ENCODE peak calls at places on chromosomes 16 and 17, in six cellular contexts. S is OCI-LY7, O is PC-9, Z is breast epithelium, Q is fibroblast of lung, D is mesendoderm. H is an unnamed sample.

GRCh38 chr17:43662432-43663141 is 865 bp upstream of the MEOX1 start:
- DNase-seq in Z (no peak), D (no peak), Q (no peak), S (no peak), O (no peak), H (no peak)

GRCh38 chr17:66373944-66374817 is 71.8 kb downstream of the PRKCA start:
- DNase-seq in Q (peak; percentile 19), D (peak; percentile 58), Z (no peak), O (no peak), S (no peak), H (no peak)

GRCh38 chr16:3158014-3158497 is 23.2 kb downstream of the ZNF213 start:
- DNase-seq in S (no peak), D (peak; percentile 36), Q (no peak), O (no peak), Z (no peak), H (no peak)

GRCh38 chr17:33019161-33019560 is 27.5 kb downstream of the SPACA3 start:
- DNase-seq in Z (no peak), D (no peak), Q (no peak), S (no peak), O (no peak), H (no peak)

GRCh38 chr17:38602862-38603785 is 2.6 kb downstream of the SRCIN1 start:
- DNase-seq in Q (no peak), O (no peak), Z (no peak), D (peak; percentile 64), S (no peak), H (no peak)

GRCh38 chr17:73072254-73072962 is 20.1 kb downstream of the SLC39A11 start:
- DNase-seq in Z (peak; percentile 14), D (no peak), S (no peak), O (no peak), Q (no peak), H (no peak)

GRCh38 chr16:15735610-15736009 is 85.6 kb downstream of the NDE1 start:
- DNase-seq in Q (no peak), D (no peak), O (no peak), Z (no peak), S (no peak), H (no peak)

GRCh38 chr16:87854053-87854906 is 15.0 kb downstream of the SLC7A5 start:
- DNase-seq in O (peak; percentile 88), S (no peak), Q (no peak), Z (no peak), D (no peak), H (no peak)

GRCh38 chr16:86158688-86159360 is 259.9 kb downstream of the IRF8 start:
- DNase-seq in Z (no peak), O (no peak), Q (peak; percentile 26), D (peak; percentile 36), S (peak; percentile 40), H (no peak)

GRCh38 chr16:83959621-83960434 is 6.8 kb downstream of the OSGIN1 start:
- DNase-seq in O (no peak), Z (no peak), S (no peak), D (no peak), Q (no peak), H (no peak)
- H3K36me3 ChIP-seq in O (peaks cover 6% of the 10 kb centered on the region), Z (no peaks in the 10 kb centered on the region), S (no peaks in the 10 kb centered on the region), D (no peaks in the 10 kb centered on the region), Q (peaks cover 10% of the 10 kb centered on the region), H (peaks cover 1% of the 10 kb centered on the region)

DNA sequence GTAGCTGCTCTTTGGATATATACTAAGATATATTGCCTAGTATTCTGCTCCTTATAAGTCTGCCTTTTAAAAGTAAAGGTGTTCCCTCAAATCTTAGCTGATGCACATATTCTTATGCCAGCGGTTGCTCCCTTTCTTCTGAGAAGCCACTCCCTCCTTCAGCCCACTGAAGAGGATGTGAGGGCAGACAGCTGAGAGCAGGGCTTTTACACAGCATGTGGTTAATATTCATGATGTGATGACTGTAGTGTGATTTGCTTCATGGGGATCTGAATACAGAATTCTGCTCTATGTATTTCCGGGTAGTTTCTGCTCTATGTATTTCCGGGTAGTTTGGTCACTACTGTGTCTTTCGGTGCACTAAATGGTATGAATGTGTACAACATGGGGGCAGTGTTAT is 182.5 kb downstream of the PHKB start:
- DNase-seq in Z (no peak), S (no peak), D (peak; percentile 5), O (no peak), Q (no peak), H (no peak)
- H3K4me3 ChIP-seq in Z (no peak overlapping the region), S (no peak overlapping the region), D (no peak overlapping the region), O (no peak overlapping the region), Q (no peak overlapping the region), H (no peak overlapping the region)

GRCh38 chr17:49595980-49596379 is 20.3 kb downstream of the NXPH3 start:
- DNase-seq in Q (no peak), O (no peak), D (no peak), S (no peak), Z (no peak), H (no peak)
- H3K36me3 ChIP-seq in Q (peaks cover 2% of the 10 kb centered on the region), O (peaks cover 5% of the 10 kb centered on the region), D (no peaks in the 10 kb centered on the region), S (peaks cover 60% of the 10 kb centered on the region), Z (peaks cover 8% of the 10 kb centered on the region), H (no peaks in the 10 kb centered on the region)

DNA sequence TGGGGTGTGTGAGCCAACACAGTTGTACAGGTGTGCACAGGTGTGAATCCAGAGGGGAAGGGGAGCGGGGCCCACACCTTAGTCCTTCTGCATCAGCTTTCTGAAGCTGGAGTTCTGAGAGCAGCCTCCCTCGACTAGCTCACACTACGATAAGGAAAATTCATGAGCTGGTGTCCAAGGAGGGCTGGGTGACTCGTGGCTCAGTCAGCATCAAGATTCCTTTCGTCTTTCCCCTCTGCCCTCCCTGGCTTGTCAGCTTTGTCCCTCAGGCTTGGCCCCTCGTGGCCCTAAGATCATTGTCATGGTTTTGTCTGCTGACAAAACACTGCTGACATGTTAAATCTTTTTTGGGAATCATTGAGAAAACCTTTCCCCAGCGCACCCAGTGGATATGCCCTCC is 47.5 kb downstream of the OR1D5 start:
- DNase-seq in D (peak; percentile 15), O (no peak), S (no peak), Q (no peak), Z (no peak), H (no peak)
- H3K4me3 ChIP-seq in D (no peak overlapping the region), O (no peak overlapping the region), S (no peak overlapping the region), Q (no peak overlapping the region), Z (no peak overlapping the region), H (no peak overlapping the region)

DNA sequence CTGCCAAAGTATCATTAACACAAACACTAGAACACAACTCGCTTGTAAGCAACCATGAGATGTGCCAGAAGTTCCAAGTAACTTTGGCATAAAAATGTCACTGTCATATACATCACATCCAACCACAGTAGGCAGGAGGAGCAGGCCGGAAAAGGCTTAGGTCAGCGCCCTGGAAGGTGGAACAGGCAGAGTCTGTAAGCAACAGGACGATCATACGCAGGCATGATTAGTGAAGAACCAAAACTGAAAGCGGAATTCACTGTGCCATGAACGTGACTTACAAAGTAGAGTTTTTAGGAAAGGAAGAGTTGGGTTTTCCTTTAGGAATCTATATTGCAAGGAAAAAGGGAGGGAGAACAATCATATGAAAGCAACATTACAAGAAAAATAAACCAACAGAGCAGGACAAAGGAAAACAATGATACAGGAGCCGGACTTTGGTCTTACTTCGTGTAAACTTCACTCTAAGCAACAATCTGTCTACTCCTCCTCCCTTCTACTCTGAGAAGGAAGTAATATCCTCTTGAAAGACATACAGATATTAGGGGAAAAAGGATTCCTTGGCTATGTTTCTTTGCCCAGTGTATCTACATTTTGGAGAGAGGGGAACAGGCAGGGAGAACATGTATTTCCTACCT is 52.2 kb downstream of the YWHAE start:
- DNase-seq in Q (peak; percentile 59), D (no peak), Z (no peak), O (no peak), S (no peak), H (peak; percentile 5)
- H3K36me3 ChIP-seq in Q (peaks cover 5% of the 10 kb centered on the region), D (peaks cover 8% of the 10 kb centered on the region), Z (no peaks in the 10 kb centered on the region), O (peaks cover 60% of the 10 kb centered on the region), S (peaks cover 92% of the 10 kb centered on the region), H (peaks cover 2% of the 10 kb centered on the region)

GRCh38 chr17:75077072-75077489 is 10.7 kb upstream of the SLC16A5 start:
- DNase-seq in Z (no peak), Q (no peak), D (no peak), S (no peak), O (no peak), H (no peak)
- H3K4me3 ChIP-seq in Z (peak overlapping the region; percentile 62), Q (no peak overlapping the region), D (no peak overlapping the region), S (peak overlapping the region; percentile 35), O (no peak overlapping the region), H (no peak overlapping the region)

GRCh38 chr16:30361180-30361579 is 6.1 kb upstream of the CD2BP2 start:
- DNase-seq in O (no peak), Z (no peak), S (no peak), Q (no peak), D (no peak), H (no peak)
- H3K36me3 ChIP-seq in O (peaks cover 30% of the 10 kb centered on the region), Z (peaks cover 4% of the 10 kb centered on the region), S (peaks cover 94% of the 10 kb centered on the region), Q (peaks cover 16% of the 10 kb centered on the region), D (peaks cover 9% of the 10 kb centered on the region), H (peaks cover 5% of the 10 kb centered on the region)

DNA sequence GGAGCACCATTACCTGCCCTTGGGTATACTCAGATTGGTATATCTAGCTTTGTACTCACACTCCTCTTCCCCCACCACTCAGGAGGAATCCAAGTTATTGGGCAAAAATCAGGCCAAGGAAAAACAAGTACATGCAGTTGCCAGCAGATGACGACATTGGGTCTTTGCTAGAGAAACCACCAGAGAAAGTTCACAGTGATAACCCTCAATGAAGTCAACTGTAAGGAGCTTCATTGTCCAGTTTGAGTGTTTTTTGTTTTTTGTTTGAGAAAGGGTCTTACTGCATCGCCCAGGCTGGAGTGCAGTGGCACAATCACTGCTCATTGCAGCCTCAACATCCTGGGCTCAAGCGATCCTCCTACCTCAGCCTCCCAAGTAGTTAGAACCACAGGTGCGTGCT is 34.6 kb upstream of the TOX3 start:
- DNase-seq in D (peak; percentile 40), O (no peak), S (no peak), Z (no peak), Q (no peak), H (no peak)
- H3K4me3 ChIP-seq in D (no peak overlapping the region), O (no peak overlapping the region), S (no peak overlapping the region), Z (no peak overlapping the region), Q (no peak overlapping the region), H (no peak overlapping the region)

GRCh38 chr17:49610883-49611584 is 35.4 kb downstream of the NXPH3 start:
- DNase-seq in Z (no peak), Q (no peak), O (no peak), S (no peak), D (no peak), H (no peak)
- H3K36me3 ChIP-seq in Z (no peaks in the 10 kb centered on the region), Q (no peaks in the 10 kb centered on the region), O (peaks cover 23% of the 10 kb centered on the region), S (peaks cover 79% of the 10 kb centered on the region), D (peaks cover 3% of the 10 kb centered on the region), H (no peaks in the 10 kb centered on the region)